ENCODE peak calls at places on chromosomes 13 and 19, in six cellular contexts. I is thyroid gland, N is A549, Y is breast epithelium, S is ovary, F is stomach. U is an unnamed sample.

GRCh38 chr13:107079423-107080099 is 511.6 kb upstream of the ARGLU1 start:
- DNase-seq in S (no peak), F (no peak), I (no peak), Y (no peak), N (no peak), U (no peak)

GRCh38 chr13:76886292-76887061 is at the start of gene KCTD12:
- DNase-seq in I (peak), F (peak), N (peak), Y (peak), S (peak), U (peak)

GRCh38 chr19:57210381-57210780 is 19.1 kb downstream of the ZNF264 start:
- DNase-seq in Y (no peak), N (no peak), F (no peak), I (no peak), S (no peak), U (no peak)

GRCh38 chr19:409515-410242 is 732 bp upstream of the C2CD4C start:
- DNase-seq in I (no peak), S (no peak), N (peak), Y (no peak), F (no peak), U (no peak)

GRCh38 chr13:113887700-113888201 is 23.9 kb upstream of the GAS6 start:
- DNase-seq in S (no peak), N (no peak), F (peak), Y (no peak), I (peak), U (no peak)

GRCh38 chr19:35013820-35014754 is 14.0 kb downstream of the GRAMD1A start:
- DNase-seq in S (no peak), N (no peak), I (no peak), F (no peak), Y (no peak), U (no peak)

GRCh38 chr13:46179576-46180368 is 2.2 kb downstream of the LCP1 start:
- DNase-seq in I (peak), Y (no peak), N (no peak), S (no peak), F (peak), U (peak)

GRCh38 chr19:49809155-49809986 is 3.7 kb downstream of the FUZ start:
- DNase-seq in I (peak), Y (peak), N (peak), S (peak), F (peak), U (peak)

GRCh38 chr19:41641879-41642485 is 15.1 kb upstream of the CEACAM4 start:
- DNase-seq in N (peak), I (peak), Y (peak), S (no peak), F (peak), U (peak)

GRCh38 chr19:47625650-47626049 is 16.7 kb downstream of the BICRA start:
- DNase-seq in I (no peak), Y (no peak), S (no peak), F (no peak), N (no peak), U (no peak)

GRCh38 chr13:21979156-21979819 is 308.4 kb downstream of the FGF9 start:
- DNase-seq in S (no peak), I (no peak), Y (no peak), F (no peak), N (no peak), U (no peak)

GRCh38 chr19:370641-371330 is 26.2 kb upstream of the MIER2 start:
- DNase-seq in S (no peak), I (no peak), Y (no peak), F (no peak), N (no peak), U (no peak)

GRCh38 chr13:75153834-75154233 is 328.1 kb downstream of the TBC1D4 start:
- DNase-seq in N (no peak), I (no peak), F (no peak), Y (no peak), S (no peak), U (no peak)

GRCh38 chr13:33610471-33611015 is 207.4 kb upstream of the RFC3 start:
- DNase-seq in N (no peak), S (peak), Y (no peak), F (no peak), I (peak), U (peak)

GRCh38 chr19:58387338-58388174 is 487 bp downstream of the RPS5 start:
- DNase-seq in I (no peak), F (no peak), S (no peak), N (no peak), Y (no peak), U (no peak)

GRCh38 chr13:96229356-96229755 is 139.4 kb downstream of the HS6ST3 start:
- DNase-seq in S (no peak), N (no peak), I (no peak), F (no peak), Y (no peak), U (no peak)

GRCh38 chr13:90889906-90890305 is 457.6 kb upstream of the MIR17HG start:
- DNase-seq in S (no peak), N (no peak), I (no peak), F (no peak), Y (no peak), U (no peak)

DNA sequence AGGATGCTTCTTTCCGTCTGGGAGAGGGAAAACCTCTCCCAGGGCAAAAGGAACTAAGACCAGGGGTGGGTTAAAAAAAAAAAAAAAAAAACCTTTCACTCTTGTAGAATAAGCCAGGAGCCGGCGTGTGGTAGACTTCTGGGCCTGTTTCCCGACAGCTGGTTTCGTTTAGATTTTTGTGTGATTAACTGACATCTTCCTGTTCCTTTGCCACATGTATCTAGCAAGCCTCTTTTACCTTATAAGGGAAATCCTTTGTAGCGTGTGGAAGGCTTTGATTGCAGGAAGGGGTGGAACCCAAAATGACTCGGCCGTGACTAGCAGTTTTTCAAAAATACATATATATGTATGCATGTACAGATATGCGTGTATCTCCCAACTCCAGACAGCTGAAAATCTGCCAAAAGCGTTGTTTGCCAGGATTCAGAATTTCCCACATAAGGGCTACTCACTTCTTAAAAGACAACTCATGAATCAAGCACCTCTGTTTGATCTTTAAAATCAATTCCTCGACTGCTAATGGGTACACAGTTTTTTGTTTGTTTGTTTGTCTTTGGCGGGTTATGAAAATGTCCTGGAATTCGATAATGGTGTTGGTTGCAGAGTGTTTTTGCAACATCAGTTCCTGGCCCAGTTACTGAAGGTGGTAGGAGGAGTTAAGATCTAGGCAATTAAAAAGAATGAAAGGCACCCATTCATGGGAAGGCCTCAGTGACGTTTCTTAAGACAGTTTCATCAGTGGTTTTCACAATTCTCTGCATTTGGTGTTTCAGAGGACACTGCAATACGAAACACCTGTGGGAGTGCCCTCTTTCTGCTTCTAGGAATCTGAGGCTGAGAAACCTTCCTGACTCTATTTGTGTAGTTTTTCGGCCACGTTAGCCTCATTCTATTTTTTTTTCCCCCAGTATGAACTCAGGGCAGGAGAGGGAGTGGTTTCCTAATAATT is 2.7 kb downstream of the TPM4 start:
- DNase-seq in Y (peak), F (peak), S (peak), I (peak), N (no peak), U (peak)
- TF ChIP-seq POLR2A in Y (peak), F (no peak), S (no peak), I (no peak), N (no peak), U (peak)

GRCh38 chr19:4494691-4495064 is 22.6 kb downstream of the HDGFL2 start:
- DNase-seq in S (no peak), Y (no peak), F (no peak), I (no peak), N (no peak), U (no peak)

GRCh38 chr19:4493929-4494690 is 22.0 kb downstream of the HDGFL2 start:
- DNase-seq in S (no peak), Y (no peak), F (no peak), I (no peak), N (no peak), U (no peak)

GRCh38 chr19:4496304-4496703 is 22.0 kb downstream of the PLIN4 start:
- DNase-seq in N (no peak), Y (no peak), F (no peak), I (no peak), S (no peak), U (no peak)

GRCh38 chr19:4493104-4493928 is 21.2 kb downstream of the HDGFL2 start:
- DNase-seq in I (no peak), N (no peak), F (no peak), Y (no peak), S (no peak), U (no peak)

GRCh38 chr19:4495471-4495870 is 22.8 kb downstream of the PLIN4 start:
- DNase-seq in F (peak), N (no peak), Y (no peak), I (no peak), S (no peak), U (no peak)
- TF ChIP-seq CTCF in F (peak), N (peak), Y (no peak), I (no peak), S (no peak), U (no peak)

GRCh38 chr13:48412881-48413351 is at the start of gene LPAR6:
- DNase-seq in Y (no peak), I (no peak), S (no peak), N (no peak), F (no peak), U (peak)
- TF ChIP-seq POLR2A in Y (peak), I (no peak), S (peak), N (no peak), F (no peak), U (peak)

GRCh38 chr13:99352351-99353271 is 45.4 kb upstream of the GPR183 start:
- DNase-seq in S (no peak), F (no peak), N (no peak), Y (no peak), I (no peak), U (no peak)
- TF ChIP-seq CTCF in S (no peak), F (no peak), N (no peak), Y (no peak), I (no peak), U (no peak)

DNA sequence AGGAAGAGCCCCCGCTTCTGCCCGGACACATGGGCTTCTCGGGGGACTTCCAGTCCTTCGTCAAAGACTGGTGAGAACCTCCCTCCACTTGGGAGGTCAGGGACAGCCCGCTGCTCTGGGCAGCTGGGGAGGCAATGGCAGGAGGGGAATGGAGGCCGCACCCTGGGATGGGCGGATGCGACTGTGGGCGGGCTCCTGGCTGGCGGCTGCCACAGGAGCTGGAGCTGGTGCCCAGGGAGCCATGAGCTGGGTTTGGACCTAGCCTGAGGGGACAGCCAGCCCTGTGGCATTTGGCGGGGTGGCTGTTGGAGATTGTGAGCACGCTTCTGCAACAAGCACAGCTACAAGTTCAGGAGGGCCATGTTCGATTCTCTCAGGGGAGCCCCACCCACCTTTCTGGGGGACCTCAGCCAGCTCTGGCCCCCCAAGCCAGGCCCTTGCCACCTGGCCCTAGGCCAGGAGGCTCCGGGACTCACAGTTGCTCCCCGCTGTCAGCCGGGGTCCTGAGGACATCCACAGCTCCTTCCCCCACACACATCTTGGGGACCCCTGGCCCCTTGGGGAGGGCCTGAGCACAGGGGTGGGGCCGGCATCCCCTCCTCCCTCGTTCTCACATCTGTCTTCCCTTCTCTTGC is 3.0 kb upstream of the TGFBR3L start:
- DNase-seq in Y (no peak), S (peak), N (no peak), F (no peak), I (no peak), U (peak)
- TF ChIP-seq POLR2A in Y (no peak), S (no peak), N (no peak), F (no peak), I (no peak), U (no peak)

GRCh38 chr19:33683881-33684549 is 62.3 kb downstream of the CHST8 start:
- DNase-seq in N (peak), Y (no peak), I (peak), S (no peak), F (no peak), U (peak)

GRCh38 chr19:33679696-33680095 is 57.9 kb downstream of the CHST8 start:
- DNase-seq in S (no peak), F (no peak), N (no peak), Y (no peak), I (no peak), U (peak)

GRCh38 chr19:33678796-33679195 is 57.0 kb downstream of the CHST8 start:
- DNase-seq in Y (peak), S (no peak), N (no peak), F (no peak), I (no peak), U (no peak)

GRCh38 chr19:33677745-33678426 is 56.1 kb downstream of the CHST8 start:
- DNase-seq in Y (no peak), I (no peak), F (peak), N (no peak), S (no peak), U (no peak)

GRCh38 chr19:33681081-33681680 is 59.4 kb downstream of the CHST8 start:
- DNase-seq in N (no peak), S (no peak), I (no peak), Y (no peak), F (no peak), U (peak)
- TF ChIP-seq CTCF in N (no peak), S (no peak), I (no peak), Y (no peak), F (no peak), U (no peak)

GRCh38 chr19:7535035-7535992 is at the start of gene PNPLA6:
- DNase-seq in S (peak), F (peak), I (peak), N (peak), Y (peak), U (peak)
- TF ChIP-seq POLR2A in S (peak), F (no peak), I (no peak), N (peak), Y (peak), U (no peak)

U was measured in heart left ventricle.